ENCODE peak calls at places on chromosomes 16 and 17, in six cellular contexts. O is AG04450, P is GM13977, Y is tibial artery, S is uterus, X is A172. T is an unnamed sample.

GRCh38 chr17:28470266-28471126 is 2.9 kb upstream of the SLC13A2 start:
- DNase-seq in X (no peak), O (no peak), Y (peak), P (no peak), S (no peak), T (peak)

GRCh38 chr17:4903051-4903818 is at the start of gene CHRNE:
- DNase-seq in X (peak), O (peak), Y (no peak), S (peak), P (no peak), T (peak)

GRCh38 chr17:8393470-8394231 is 4.0 kb downstream of the RNF222 start:
- DNase-seq in Y (peak), P (no peak), X (peak), O (no peak), S (no peak), T (no peak)

GRCh38 chr16:55559933-55560516 is 6.5 kb upstream of the CAPNS2 start:
- DNase-seq in O (no peak), S (no peak), P (no peak), X (no peak), Y (no peak), T (no peak)

GRCh38 chr16:15032547-15033308 is 23.1 kb downstream of the NTAN1 start:
- DNase-seq in P (no peak), O (no peak), S (no peak), X (no peak), Y (no peak), T (no peak)

GRCh38 chr16:9316615-9317014 is 225.2 kb downstream of the HAPSTR1 start:
- DNase-seq in S (no peak), X (no peak), P (no peak), Y (no peak), O (no peak), T (no peak)

GRCh38 chr16:71520550-71520949 is 5.7 kb upstream of the CHST4 start:
- DNase-seq in P (no peak), Y (no peak), O (no peak), S (no peak), X (no peak), T (no peak)

GRCh38 chr16:57028086-57028485 is 38.7 kb downstream of the NLRC5 start:
- DNase-seq in P (no peak), Y (no peak), X (no peak), O (no peak), S (no peak), T (no peak)

GRCh38 chr16:30526823-30527634 is 663 bp upstream of the ZNF768 start:
- DNase-seq in X (peak), P (peak), S (peak), Y (peak), O (peak), T (peak)

GRCh38 chr17:6461246-6461645 is 17.0 kb downstream of the PIMREG start:
- DNase-seq in Y (no peak), X (no peak), S (no peak), O (no peak), P (no peak), T (no peak)

GRCh38 chr17:44230139-44230695 is 10.7 kb upstream of the UBTF start:
- DNase-seq in P (no peak), O (no peak), Y (no peak), S (no peak), X (no peak), T (no peak)

GRCh38 chr16:70737377-70738082 is 51.7 kb upstream of the MTSS2 start:
- DNase-seq in X (peak), Y (peak), P (peak), S (peak), O (peak), T (peak)

GRCh38 chr16:49395021-49395420 is 21.4 kb downstream of the C16orf78 start:
- DNase-seq in S (no peak), X (no peak), Y (no peak), P (no peak), O (no peak), T (no peak)

GRCh38 chr17:17675925-17676534 is 5.2 kb upstream of the RAI1 start:
- DNase-seq in O (no peak), X (no peak), P (no peak), S (no peak), Y (no peak), T (peak)

GRCh38 chr16:14658063-14658462 is 25.3 kb downstream of the BFAR start:
- DNase-seq in O (no peak), Y (no peak), P (peak), X (peak), S (no peak), T (no peak)

GRCh38 chr17:49217651-49218413 is 7.3 kb downstream of the ABI3 start:
- DNase-seq in Y (peak), X (no peak), P (peak), S (no peak), O (no peak), T (peak)

GRCh38 chr17:62882878-62883277 is 74.8 kb upstream of the MARCHF10 start:
- DNase-seq in X (no peak), P (no peak), Y (no peak), O (no peak), S (no peak), T (no peak)

GRCh38 chr17:2023692-2024571 is 1.2 kb downstream of the RTN4RL1 start:
- DNase-seq in X (no peak), Y (peak), O (no peak), P (peak), S (peak), T (no peak)

GRCh38 chr17:57344261-57344660 is 87.9 kb downstream of the MSI2 start:
- DNase-seq in O (no peak), S (no peak), P (no peak), X (no peak), Y (no peak), T (no peak)

GRCh38 chr16:80806957-80807356 is 2.6 kb upstream of the CDYL2 start:
- DNase-seq in P (no peak), Y (no peak), X (peak), S (no peak), O (peak), T (no peak)

GRCh38 chr16:73082608-73083007 is 34.7 kb upstream of the ZFHX3 start:
- DNase-seq in S (no peak), X (peak), P (no peak), O (peak), Y (peak), T (no peak)

GRCh38 chr16:15811778-15812750 is 44.8 kb downstream of the MYH11 start:
- DNase-seq in O (peak), S (no peak), X (peak), Y (peak), P (no peak), T (no peak)

GRCh38 chr16:77993586-77993985 is 28.8 kb upstream of the CLEC3A start:
- DNase-seq in S (peak), P (no peak), X (no peak), O (no peak), Y (no peak), T (no peak)

GRCh38 chr17:42191209-42191608 is 3.1 kb downstream of the GHDC start:
- DNase-seq in Y (no peak), P (no peak), X (no peak), S (no peak), O (no peak), T (no peak)

GRCh38 chr16:65224994-65225393 is 103.1 kb upstream of the CDH11 start:
- DNase-seq in X (no peak), S (no peak), O (no peak), P (no peak), Y (no peak), T (no peak)

GRCh38 chr17:12917401-12917800 is 100.4 kb downstream of the ELAC2 start:
- DNase-seq in X (peak), O (no peak), P (no peak), Y (no peak), S (no peak), T (no peak)

GRCh38 chr16:2828876-2829430 is 1.1 kb upstream of the ZG16B start:
- DNase-seq in X (no peak), Y (no peak), O (no peak), S (no peak), P (no peak), T (no peak)

GRCh38 chr17:3877220-3877619 is 15.6 kb downstream of the CAMKK1 start:
- DNase-seq in O (no peak), S (no peak), P (no peak), X (no peak), Y (no peak), T (no peak)

GRCh38 chr17:10754109-10754508 is 24.3 kb upstream of the TMEM220 start:
- DNase-seq in P (peak), X (peak), Y (no peak), O (no peak), S (no peak), T (no peak)

GRCh38 chr16:15446901-15447300 is 12.5 kb downstream of the BMERB1 start:
- DNase-seq in O (no peak), P (no peak), S (no peak), Y (no peak), X (no peak), T (no peak)

GRCh38 chr17:77571562-77571981 is 386.9 kb upstream of the TNRC6C start:
- DNase-seq in X (no peak), O (no peak), Y (peak), S (peak), P (no peak), T (peak)

GRCh38 chr17:39668141-39668924 is at the start of gene PNMT:
- DNase-seq in X (no peak), P (peak), Y (peak), S (peak), O (no peak), T (peak)

GRCh38 chr17:32828822-32829221 is 48.1 kb downstream of the MYO1D start:
- DNase-seq in X (no peak), Y (no peak), O (no peak), P (no peak), S (no peak), T (no peak)

GRCh38 chr16:13866073-13866472 is 53.9 kb upstream of the ERCC4 start:
- DNase-seq in O (peak), X (peak), Y (peak), P (peak), S (peak), T (peak)

GRCh38 chr16:21645261-21645721 is 7.1 kb downstream of the IGSF6 start:
- DNase-seq in P (peak), X (no peak), S (no peak), O (no peak), Y (no peak), T (peak)

GRCh38 chr17:32461853-32462617 is 17.7 kb downstream of the PSMD11 start:
- DNase-seq in S (no peak), Y (no peak), O (no peak), P (peak), X (peak), T (peak)

GRCh38 chr16:69338557-69339288 is 641 bp downstream of the COG8 start:
- DNase-seq in S (no peak), O (no peak), P (no peak), X (no peak), Y (peak), T (no peak)

T was measured in activated naive CD8-positive, alpha-beta T cell treated with anti-CD3 and anti-CD28 coated beads, Interleukin-2, amount 10 ng/mL, durations not matched to agents 7 days and 5 days.